ENCODE peak calls at places on chromosomes 2 and 18, in six cellular contexts. One of them, this sample, is unnamed.
A peak's percentile ranks its signal among the peaks of the same experiment; 100 is the strongest.

GRCh38 chr2:197024206-197024605 is 97.7 kb upstream of the PGAP1 start:
- DNase-seq in H1: no peak
- DNase-seq in SK-N-SH: no peak
- DNase-seq in A549: peak; percentile 22
- DNase-seq in upper lobe of left lung: no peak
- DNase-seq in transverse colon: peak; percentile 19
- DNase-seq in this sample: no peak

GRCh38 chr2:121436918-121437317 is 93.8 kb upstream of the RNU4ATAC start:
- DNase-seq in SK-N-SH: no peak
- DNase-seq in transverse colon: no peak
- DNase-seq in A549: no peak
- DNase-seq in H1: no peak
- DNase-seq in upper lobe of left lung: no peak
- DNase-seq in this sample: no peak

GRCh38 chr18:40864846-40865245 is 1090.2 kb upstream of the PIK3C3 start:
- DNase-seq in H1: no peak
- DNase-seq in transverse colon: no peak
- DNase-seq in upper lobe of left lung: no peak
- DNase-seq in A549: no peak
- DNase-seq in SK-N-SH: no peak
- DNase-seq in this sample: no peak

GRCh38 chr2:16252891-16253290 is 312.5 kb downstream of the MYCN start:
- DNase-seq in H1: no peak
- DNase-seq in upper lobe of left lung: no peak
- DNase-seq in transverse colon: no peak
- DNase-seq in A549: no peak
- DNase-seq in SK-N-SH: no peak
- DNase-seq in this sample: no peak

GRCh38 chr2:68970566-68970965 is 3.9 kb upstream of the GKN1 start:
- DNase-seq in upper lobe of left lung: no peak
- DNase-seq in transverse colon: no peak
- DNase-seq in SK-N-SH: no peak
- DNase-seq in H1: no peak
- DNase-seq in A549: no peak
- DNase-seq in this sample: no peak

GRCh38 chr2:176147790-176148496 is 3.4 kb upstream of the HOXD4 start:
- DNase-seq in transverse colon: no peak
- DNase-seq in H1: peak; percentile 54
- DNase-seq in upper lobe of left lung: no peak
- DNase-seq in A549: no peak
- DNase-seq in SK-N-SH: no peak
- DNase-seq in this sample: peak; percentile 76

GRCh38 chr18:13392899-13393298 is 174.3 kb downstream of the LDLRAD4 start:
- DNase-seq in H1: peak; percentile 37
- DNase-seq in A549: no peak
- DNase-seq in upper lobe of left lung: no peak
- DNase-seq in transverse colon: no peak
- DNase-seq in SK-N-SH: no peak
- DNase-seq in this sample: peak; percentile 54

GRCh38 chr2:237322564-237322963 is 91.4 kb downstream of the COL6A3 start:
- DNase-seq in SK-N-SH: no peak
- DNase-seq in H1: peak; percentile 63
- DNase-seq in transverse colon: no peak
- DNase-seq in upper lobe of left lung: no peak
- DNase-seq in A549: peak; percentile 24
- DNase-seq in this sample: no peak

GRCh38 chr18:58532972-58533371 is 95.9 kb downstream of the ALPK2 start:
- DNase-seq in transverse colon: no peak
- DNase-seq in upper lobe of left lung: no peak
- DNase-seq in A549: no peak
- DNase-seq in SK-N-SH: no peak
- DNase-seq in H1: no peak
- DNase-seq in this sample: no peak

GRCh38 chr2:32522770-32523169 is 105.1 kb upstream of the TTC27 start:
- DNase-seq in upper lobe of left lung: no peak
- DNase-seq in SK-N-SH: no peak
- DNase-seq in transverse colon: no peak
- DNase-seq in H1: no peak
- DNase-seq in A549: no peak
- DNase-seq in this sample: no peak

GRCh38 chr2:65514555-65515195 is 82.3 kb upstream of the SPRED2 start:
- DNase-seq in A549: no peak
- DNase-seq in transverse colon: no peak
- DNase-seq in upper lobe of left lung: no peak
- DNase-seq in SK-N-SH: no peak
- DNase-seq in H1: no peak
- DNase-seq in this sample: no peak

GRCh38 chr18:37254256-37254880 is 311.2 kb downstream of the CELF4 start:
- DNase-seq in A549: no peak
- DNase-seq in upper lobe of left lung: no peak
- DNase-seq in transverse colon: no peak
- DNase-seq in H1: peak; percentile 66
- DNase-seq in SK-N-SH: no peak
- DNase-seq in this sample: no peak

GRCh38 chr2:237978058-237978712 is 11.4 kb downstream of the UBE2F start:
- DNase-seq in transverse colon: no peak
- DNase-seq in SK-N-SH: peak; percentile 88
- DNase-seq in A549: no peak
- DNase-seq in H1: no peak
- DNase-seq in upper lobe of left lung: no peak
- DNase-seq in this sample: peak; percentile 64

GRCh38 chr2:195520671-195521155 is 136.3 kb upstream of the SLC39A10 start:
- DNase-seq in H1: no peak
- DNase-seq in upper lobe of left lung: no peak
- DNase-seq in transverse colon: no peak
- DNase-seq in A549: peak; percentile 97
- DNase-seq in SK-N-SH: peak; percentile 23
- DNase-seq in this sample: no peak

GRCh38 chr2:147033046-147033445 is 811.8 kb upstream of the ACVR2A start:
- DNase-seq in A549: no peak
- DNase-seq in SK-N-SH: no peak
- DNase-seq in H1: no peak
- DNase-seq in upper lobe of left lung: no peak
- DNase-seq in transverse colon: no peak
- DNase-seq in this sample: no peak

GRCh38 chr18:79507076-79507545 is 111.4 kb downstream of the NFATC1 start:
- DNase-seq in transverse colon: peak; percentile 39
- DNase-seq in H1: no peak
- DNase-seq in upper lobe of left lung: peak; percentile 87
- DNase-seq in SK-N-SH: peak; percentile 29
- DNase-seq in A549: no peak
- DNase-seq in this sample: peak; percentile 85

GRCh38 chr2:55232863-55233657 is 572 bp downstream of the RPS27A start:
- DNase-seq in A549: peak; percentile 19
- DNase-seq in upper lobe of left lung: peak; percentile 88
- DNase-seq in transverse colon: peak; percentile 57
- DNase-seq in SK-N-SH: peak; percentile 49
- DNase-seq in H1: no peak
- DNase-seq in this sample: no peak

GRCh38 chr2:120791961-120792295 is 56.3 kb downstream of the GLI2 start:
- DNase-seq in H1: no peak
- DNase-seq in A549: no peak
- DNase-seq in SK-N-SH: no peak
- DNase-seq in upper lobe of left lung: no peak
- DNase-seq in transverse colon: no peak
- DNase-seq in this sample: no peak

GRCh38 chr18:8854962-8855361 is 149.6 kb downstream of the MTCL1 start:
- DNase-seq in H1: no peak
- DNase-seq in transverse colon: no peak
- DNase-seq in SK-N-SH: no peak
- DNase-seq in A549: no peak
- DNase-seq in upper lobe of left lung: no peak
- DNase-seq in this sample: no peak

GRCh38 chr2:60483400-60483799 is 70.1 kb downstream of the BCL11A start:
- DNase-seq in H1: no peak
- DNase-seq in upper lobe of left lung: no peak
- DNase-seq in A549: no peak
- DNase-seq in transverse colon: no peak
- DNase-seq in SK-N-SH: no peak
- DNase-seq in this sample: no peak

GRCh38 chr2:175605989-175606841 is 395.9 kb downstream of the LNPK start:
- DNase-seq in upper lobe of left lung: no peak
- DNase-seq in SK-N-SH: peak; percentile 46
- DNase-seq in A549: no peak
- DNase-seq in H1: no peak
- DNase-seq in transverse colon: no peak
- DNase-seq in this sample: no peak

GRCh38 chr2:25168256-25169072 is at the start of gene POMC:
- DNase-seq in H1: peak; percentile 77
- DNase-seq in upper lobe of left lung: peak; percentile 86
- DNase-seq in transverse colon: peak; percentile 13
- DNase-seq in A549: peak; percentile 24
- DNase-seq in SK-N-SH: peak; percentile 82
- DNase-seq in this sample: no peak

GRCh38 chr2:113111823-113112287 is 15.5 kb upstream of the IL1RN start:
- DNase-seq in A549: no peak
- DNase-seq in transverse colon: no peak
- DNase-seq in upper lobe of left lung: no peak
- DNase-seq in H1: no peak
- DNase-seq in SK-N-SH: no peak
- DNase-seq in this sample: no peak

GRCh38 chr2:17791121-17791902 is 24.9 kb upstream of the MSGN1 start:
- DNase-seq in upper lobe of left lung: no peak
- DNase-seq in H1: no peak
- DNase-seq in SK-N-SH: no peak
- DNase-seq in A549: no peak
- DNase-seq in transverse colon: no peak
- DNase-seq in this sample: no peak

GRCh38 chr18:61870151-61870550 is 22.7 kb downstream of the RNF152 start:
- DNase-seq in H1: no peak
- DNase-seq in A549: no peak
- DNase-seq in transverse colon: no peak
- DNase-seq in SK-N-SH: peak; percentile 23
- DNase-seq in upper lobe of left lung: no peak
- DNase-seq in this sample: no peak

GRCh38 chr2:181111059-181111458 is 130.7 kb downstream of the UBE2E3 start:
- DNase-seq in H1: no peak
- DNase-seq in SK-N-SH: no peak
- DNase-seq in A549: no peak
- DNase-seq in upper lobe of left lung: no peak
- DNase-seq in transverse colon: no peak
- DNase-seq in this sample: no peak

GRCh38 chr18:77067315-77068061 is 65.1 kb downstream of the MBP start:
- DNase-seq in A549: peak; percentile 93
- DNase-seq in H1: no peak
- DNase-seq in SK-N-SH: no peak
- DNase-seq in transverse colon: peak; percentile 63
- DNase-seq in upper lobe of left lung: peak; percentile 88
- DNase-seq in this sample: peak; percentile 77

GRCh38 chr18:64134044-64134757 is 14.7 kb downstream of the LINC00305 start:
- DNase-seq in SK-N-SH: no peak
- DNase-seq in H1: no peak
- DNase-seq in transverse colon: no peak
- DNase-seq in upper lobe of left lung: no peak
- DNase-seq in A549: peak; percentile 3
- DNase-seq in this sample: no peak

GRCh38 chr2:106126705-106127281 is 67.3 kb downstream of the UXS1 start:
- DNase-seq in transverse colon: no peak
- DNase-seq in SK-N-SH: no peak
- DNase-seq in A549: no peak
- DNase-seq in upper lobe of left lung: no peak
- DNase-seq in H1: no peak
- DNase-seq in this sample: no peak

GRCh38 chr2:106127776-106128268 is 66.3 kb downstream of the UXS1 start:
- DNase-seq in upper lobe of left lung: no peak
- DNase-seq in SK-N-SH: no peak
- DNase-seq in A549: no peak
- DNase-seq in H1: no peak
- DNase-seq in transverse colon: no peak
- DNase-seq in this sample: no peak

GRCh38 chr2:106126295-106126694 is 67.8 kb downstream of the UXS1 start:
- DNase-seq in transverse colon: no peak
- DNase-seq in SK-N-SH: no peak
- DNase-seq in H1: no peak
- DNase-seq in upper lobe of left lung: no peak
- DNase-seq in A549: no peak
- DNase-seq in this sample: no peak

GRCh38 chr2:106129150-106129549 is 65.0 kb downstream of the UXS1 start:
- DNase-seq in upper lobe of left lung: no peak
- DNase-seq in H1: no peak
- DNase-seq in A549: no peak
- DNase-seq in transverse colon: no peak
- DNase-seq in SK-N-SH: no peak
- DNase-seq in this sample: no peak

GRCh38 chr2:106127282-106127771 is 66.8 kb downstream of the UXS1 start:
- DNase-seq in SK-N-SH: no peak
- DNase-seq in H1: no peak
- DNase-seq in transverse colon: no peak
- DNase-seq in A549: no peak
- DNase-seq in upper lobe of left lung: no peak
- DNase-seq in this sample: no peak
- H3K27ac ChIP-seq in SK-N-SH: no peak overlapping the region
- H3K27ac ChIP-seq in H1: no peak overlapping the region
- H3K27ac ChIP-seq in transverse colon: peak overlapping the region; percentile 76
- H3K27ac ChIP-seq in A549: no peak overlapping the region
- H3K27ac ChIP-seq in upper lobe of left lung: no peak overlapping the region
- H3K27ac ChIP-seq in this sample: no peak overlapping the region

DNA sequence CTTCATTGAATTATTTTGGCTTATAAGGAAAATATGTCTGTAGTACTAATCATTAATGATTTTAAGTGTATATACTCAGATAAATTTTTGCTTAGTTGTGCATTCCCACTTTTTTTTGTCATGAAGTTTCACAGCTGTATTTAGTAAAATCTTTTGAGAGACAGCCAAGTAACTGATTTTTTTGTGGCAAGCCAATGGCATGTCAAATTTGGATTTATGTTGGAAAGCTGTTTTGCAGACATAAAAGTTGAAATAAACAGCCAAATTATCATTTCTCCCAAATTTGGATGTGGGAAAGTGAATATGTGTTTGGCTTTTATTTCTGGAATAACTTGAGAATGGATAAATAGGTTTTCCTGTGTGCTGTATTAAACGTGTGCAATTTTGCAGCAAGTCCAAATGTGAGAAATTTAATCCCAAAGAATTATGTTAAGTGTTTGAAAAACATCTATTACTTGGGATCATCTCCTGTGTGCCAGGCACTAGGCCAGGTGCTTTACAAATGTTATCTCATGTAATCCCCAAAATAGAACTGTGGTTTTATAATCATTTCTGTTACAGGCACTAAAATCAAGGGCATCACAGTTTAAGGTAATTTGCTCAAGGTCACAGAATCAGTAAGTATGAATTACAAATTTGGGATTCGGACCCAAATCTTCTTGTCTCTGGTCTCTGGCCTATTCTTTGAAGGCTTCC is 160.4 kb downstream of the PTPRM start:
- DNase-seq in A549: no peak
- DNase-seq in transverse colon: no peak
- DNase-seq in SK-N-SH: no peak
- DNase-seq in H1: no peak
- DNase-seq in upper lobe of left lung: no peak
- DNase-seq in this sample: no peak
- H3K4me1 ChIP-seq in A549: peaks cover 28% of the 10 kb centered on the region
- H3K4me1 ChIP-seq in transverse colon: no peaks in the 10 kb centered on the region
- H3K4me1 ChIP-seq in SK-N-SH: no peaks in the 10 kb centered on the region
- H3K4me1 ChIP-seq in H1: peaks cover 12% of the 10 kb centered on the region
- H3K4me1 ChIP-seq in upper lobe of left lung: peaks cover 9% of the 10 kb centered on the region
- H3K4me1 ChIP-seq in this sample: peaks cover 9% of the 10 kb centered on the region

GRCh38 chr2:50963734-50964133 is 68.2 kb downstream of the NRXN1 start:
- DNase-seq in upper lobe of left lung: no peak
- DNase-seq in A549: no peak
- DNase-seq in SK-N-SH: no peak
- DNase-seq in transverse colon: no peak
- DNase-seq in H1: no peak
- DNase-seq in this sample: no peak
- TF ChIP-seq EP300 in upper lobe of left lung: no peak
- TF ChIP-seq EP300 in A549: no peak
- TF ChIP-seq EP300 in SK-N-SH: no peak
- TF ChIP-seq EP300 in transverse colon: no peak
- TF ChIP-seq EP300 in H1: no peak
- TF ChIP-seq EP300 in this sample: no peak

GRCh38 chr2:152336854-152337510 is 2.0 kb downstream of the FMNL2 start:
- DNase-seq in SK-N-SH: peak; percentile 50
- DNase-seq in transverse colon: peak; percentile 41
- DNase-seq in H1: peak; percentile 58
- DNase-seq in A549: peak; percentile 36
- DNase-seq in upper lobe of left lung: no peak
- DNase-seq in this sample: peak; percentile 80
- H3K27ac ChIP-seq in SK-N-SH: peak overlapping the region; percentile 83
- H3K27ac ChIP-seq in transverse colon: peak overlapping the region; percentile 86
- H3K27ac ChIP-seq in H1: no peak overlapping the region
- H3K27ac ChIP-seq in A549: peak overlapping the region; percentile 91
- H3K27ac ChIP-seq in upper lobe of left lung: peak overlapping the region; percentile 82
- H3K27ac ChIP-seq in this sample: peak overlapping the region; percentile 84

This sample was measured in suprapubic skin.